ENCODE peak calls at places on chromosomes 16 and 17, in four cellular contexts. One of them, this sample, is unnamed.

GRCh38 chr17:19003966-19004600 is 481 bp downstream of the FAM83G start:
- DNase-seq in cardiac fibroblast: peak; percentile 40
- DNase-seq in lower lobe of right lung: no peak
- DNase-seq in sigmoid colon: no peak
- DNase-seq in this sample: peak; percentile 19

GRCh38 chr17:82935944-82936767 is 96.3 kb upstream of the ZNF750 start:
- DNase-seq in cardiac fibroblast: no peak
- DNase-seq in lower lobe of right lung: peak; percentile 14
- DNase-seq in sigmoid colon: peak; percentile 58
- DNase-seq in this sample: no peak

GRCh38 chr16:21026846-21027245 is 123.8 kb downstream of the DNAH3 start:
- DNase-seq in cardiac fibroblast: no peak
- DNase-seq in sigmoid colon: no peak
- DNase-seq in lower lobe of right lung: no peak
- DNase-seq in this sample: no peak

GRCh38 chr17:47811709-47812108 is 9.9 kb downstream of the OSBPL7 start:
- DNase-seq in sigmoid colon: peak; percentile 48
- DNase-seq in lower lobe of right lung: no peak
- DNase-seq in cardiac fibroblast: no peak
- DNase-seq in this sample: no peak

GRCh38 chr16:12168054-12169018 is 191.8 kb downstream of the SNX29 start:
- DNase-seq in lower lobe of right lung: no peak
- DNase-seq in cardiac fibroblast: no peak
- DNase-seq in sigmoid colon: no peak
- DNase-seq in this sample: no peak

GRCh38 chr17:82272495-82273326 is 789 bp downstream of the CSNK1D start:
- DNase-seq in cardiac fibroblast: no peak
- DNase-seq in lower lobe of right lung: peak; percentile 73
- DNase-seq in sigmoid colon: no peak
- DNase-seq in this sample: no peak

GRCh38 chr16:26645629-26646028 is 421.1 kb upstream of the C16orf82 start:
- DNase-seq in sigmoid colon: no peak
- DNase-seq in lower lobe of right lung: no peak
- DNase-seq in cardiac fibroblast: no peak
- DNase-seq in this sample: no peak

GRCh38 chr16:1791943-1792812 is 1.3 kb downstream of the IGFALS start:
- DNase-seq in cardiac fibroblast: no peak
- DNase-seq in lower lobe of right lung: peak; percentile 43
- DNase-seq in sigmoid colon: peak; percentile 61
- DNase-seq in this sample: no peak

GRCh38 chr17:8359769-8360168 is 16.7 kb downstream of the KRABD2 start:
- DNase-seq in cardiac fibroblast: peak; percentile 96
- DNase-seq in sigmoid colon: no peak
- DNase-seq in lower lobe of right lung: no peak
- DNase-seq in this sample: peak; percentile 81

GRCh38 chr16:10736926-10737625 is 6.6 kb upstream of the NUBP1 start:
- DNase-seq in sigmoid colon: no peak
- DNase-seq in lower lobe of right lung: no peak
- DNase-seq in cardiac fibroblast: peak; percentile 79
- DNase-seq in this sample: peak; percentile 82

GRCh38 chr16:51408357-51408756 is 257.3 kb upstream of the SALL1 start:
- DNase-seq in sigmoid colon: no peak
- DNase-seq in cardiac fibroblast: peak; percentile 83
- DNase-seq in lower lobe of right lung: no peak
- DNase-seq in this sample: peak; percentile 54

GRCh38 chr16:1654505-1655268 is 23.4 kb upstream of the JPT2 start:
- DNase-seq in cardiac fibroblast: no peak
- DNase-seq in sigmoid colon: no peak
- DNase-seq in lower lobe of right lung: no peak
- DNase-seq in this sample: no peak

GRCh38 chr17:57366558-57367351 is 110.4 kb downstream of the MSI2 start:
- DNase-seq in lower lobe of right lung: no peak
- DNase-seq in cardiac fibroblast: no peak
- DNase-seq in sigmoid colon: no peak
- DNase-seq in this sample: no peak

GRCh38 chr16:70331588-70332358 is 14.9 kb upstream of the DDX19A start:
- DNase-seq in cardiac fibroblast: peak; percentile 35
- DNase-seq in lower lobe of right lung: no peak
- DNase-seq in sigmoid colon: no peak
- DNase-seq in this sample: peak; percentile 15

GRCh38 chr17:46007461-46007965 is 8.5 kb downstream of the STH start:
- DNase-seq in cardiac fibroblast: no peak
- DNase-seq in lower lobe of right lung: no peak
- DNase-seq in sigmoid colon: no peak
- DNase-seq in this sample: no peak

GRCh38 chr17:34173221-34173620 is 81.9 kb upstream of the CCL2 start:
- DNase-seq in cardiac fibroblast: peak; percentile 35
- DNase-seq in sigmoid colon: no peak
- DNase-seq in lower lobe of right lung: no peak
- DNase-seq in this sample: peak; percentile 13

GRCh38 chr16:86294535-86294934 is 215.8 kb upstream of the FOXF1 start:
- DNase-seq in sigmoid colon: peak; percentile 84
- DNase-seq in lower lobe of right lung: no peak
- DNase-seq in cardiac fibroblast: no peak
- DNase-seq in this sample: peak; percentile 26

GRCh38 chr16:55444754-55445485 is 34.1 kb upstream of the MMP2 start:
- DNase-seq in sigmoid colon: peak; percentile 74
- DNase-seq in cardiac fibroblast: no peak
- DNase-seq in lower lobe of right lung: peak; percentile 78
- DNase-seq in this sample: no peak

GRCh38 chr16:67100569-67101300 is 9.0 kb upstream of the PHAF1 start:
- DNase-seq in cardiac fibroblast: peak; percentile 51
- DNase-seq in lower lobe of right lung: no peak
- DNase-seq in sigmoid colon: no peak
- DNase-seq in this sample: peak; percentile 63

GRCh38 chr17:28524476-28525415 is 18.6 kb downstream of the FOXN1 start:
- DNase-seq in cardiac fibroblast: peak; percentile 78
- DNase-seq in sigmoid colon: no peak
- DNase-seq in lower lobe of right lung: peak; percentile 84
- DNase-seq in this sample: peak; percentile 75

GRCh38 chr16:24917236-24917635 is 71.5 kb downstream of the SLC5A11 start:
- DNase-seq in cardiac fibroblast: no peak
- DNase-seq in lower lobe of right lung: no peak
- DNase-seq in sigmoid colon: no peak
- DNase-seq in this sample: no peak

GRCh38 chr17:43018008-43018853 is 4.0 kb downstream of the VAT1 start:
- DNase-seq in cardiac fibroblast: no peak
- DNase-seq in sigmoid colon: no peak
- DNase-seq in lower lobe of right lung: no peak
- DNase-seq in this sample: no peak

GRCh38 chr16:67396159-67396774 is 3.0 kb upstream of the TPPP3 start:
- DNase-seq in sigmoid colon: peak; percentile 89
- DNase-seq in cardiac fibroblast: peak; percentile 76
- DNase-seq in lower lobe of right lung: peak; percentile 84
- DNase-seq in this sample: peak; percentile 50

GRCh38 chr16:72609933-72610332 is 438.0 kb upstream of the PMFBP1 start:
- DNase-seq in sigmoid colon: no peak
- DNase-seq in cardiac fibroblast: no peak
- DNase-seq in lower lobe of right lung: no peak
- DNase-seq in this sample: no peak

GRCh38 chr16:11050954-11051353 is 106.6 kb downstream of the CLEC16A start:
- DNase-seq in sigmoid colon: peak; percentile 39
- DNase-seq in cardiac fibroblast: no peak
- DNase-seq in lower lobe of right lung: no peak
- DNase-seq in this sample: no peak

GRCh38 chr17:57142925-57143324 is 57.9 kb downstream of the AKAP1 start:
- DNase-seq in lower lobe of right lung: no peak
- DNase-seq in cardiac fibroblast: peak; percentile 57
- DNase-seq in sigmoid colon: no peak
- DNase-seq in this sample: no peak

GRCh38 chr16:50644730-50645129 is 36.4 kb downstream of the SNX20 start:
- DNase-seq in lower lobe of right lung: no peak
- DNase-seq in sigmoid colon: no peak
- DNase-seq in cardiac fibroblast: peak; percentile 16
- DNase-seq in this sample: peak; percentile 55

GRCh38 chr17:75096082-75096625 is 8.4 kb downstream of the SLC16A5 start:
- DNase-seq in cardiac fibroblast: peak; percentile 84
- DNase-seq in lower lobe of right lung: peak; percentile 92
- DNase-seq in sigmoid colon: no peak
- DNase-seq in this sample: peak; percentile 59

GRCh38 chr17:38815576-38816193 is 9.4 kb downstream of the CWC25 start:
- DNase-seq in sigmoid colon: no peak
- DNase-seq in lower lobe of right lung: no peak
- DNase-seq in cardiac fibroblast: peak; percentile 85
- DNase-seq in this sample: peak; percentile 44

GRCh38 chr17:1275205-1275961 is 4.1 kb upstream of the TRARG1 start:
- DNase-seq in cardiac fibroblast: no peak
- DNase-seq in sigmoid colon: no peak
- DNase-seq in lower lobe of right lung: no peak
- DNase-seq in this sample: no peak
- H3K4me3 ChIP-seq in cardiac fibroblast: no peak overlapping the region
- H3K4me3 ChIP-seq in sigmoid colon: no peak overlapping the region
- H3K4me3 ChIP-seq in lower lobe of right lung: no peak overlapping the region
- H3K4me3 ChIP-seq in this sample: no peak overlapping the region

GRCh38 chr16:23182675-23183485 is at the start of gene SCNN1G:
- DNase-seq in lower lobe of right lung: peak; percentile 74
- DNase-seq in cardiac fibroblast: no peak
- DNase-seq in sigmoid colon: no peak
- DNase-seq in this sample: no peak
- TF ChIP-seq CTCF in lower lobe of right lung: peak; percentile 63
- TF ChIP-seq CTCF in cardiac fibroblast: no peak
- TF ChIP-seq CTCF in sigmoid colon: no peak
- TF ChIP-seq CTCF in this sample: no peak

DNA sequence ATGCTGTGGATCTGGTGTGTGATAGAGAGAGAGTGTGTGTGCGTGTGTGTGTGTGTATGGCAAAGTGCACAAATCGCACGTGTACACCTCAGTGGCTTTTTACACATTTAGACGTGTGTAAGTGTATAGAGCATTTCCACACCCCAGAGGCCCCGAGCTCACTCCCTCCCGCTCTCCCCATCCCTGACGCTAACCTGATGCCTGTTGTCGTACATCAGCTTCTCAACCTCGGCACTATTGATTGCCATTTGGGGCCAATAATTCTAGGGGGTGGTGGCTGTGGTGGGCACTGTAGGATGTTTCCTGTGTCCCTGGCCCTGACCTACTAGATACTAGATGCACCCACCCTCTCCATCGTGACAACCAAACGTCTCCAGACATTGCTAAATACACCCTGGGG is 30.4 kb upstream of the CRISPLD2 start:
- DNase-seq in sigmoid colon: peak; percentile 57
- DNase-seq in lower lobe of right lung: no peak
- DNase-seq in cardiac fibroblast: no peak
- DNase-seq in this sample: no peak
- H3K4me3 ChIP-seq in sigmoid colon: no peak overlapping the region
- H3K4me3 ChIP-seq in lower lobe of right lung: no peak overlapping the region
- H3K4me3 ChIP-seq in cardiac fibroblast: no peak overlapping the region
- H3K4me3 ChIP-seq in this sample: no peak overlapping the region

GRCh38 chr17:2337811-2338657 is 733 bp downstream of the SGSM2 start:
- DNase-seq in cardiac fibroblast: peak; percentile 34
- DNase-seq in lower lobe of right lung: peak; percentile 82
- DNase-seq in sigmoid colon: peak; percentile 83
- DNase-seq in this sample: peak; percentile 31

GRCh38 chr17:2335726-2336214 is 487 bp downstream of the TSR1 start:
- DNase-seq in sigmoid colon: peak; percentile 56
- DNase-seq in cardiac fibroblast: no peak
- DNase-seq in lower lobe of right lung: no peak
- DNase-seq in this sample: no peak

GRCh38 chr17:2337152-2337810 is at the start of gene SGSM2:
- DNase-seq in lower lobe of right lung: peak; percentile 79
- DNase-seq in sigmoid colon: peak; percentile 85
- DNase-seq in cardiac fibroblast: peak; percentile 31
- DNase-seq in this sample: peak; percentile 16

GRCh38 chr17:2331303-2331702 is 5.0 kb downstream of the TSR1 start:
- DNase-seq in sigmoid colon: no peak
- DNase-seq in lower lobe of right lung: no peak
- DNase-seq in cardiac fibroblast: no peak
- DNase-seq in this sample: no peak

DNA sequence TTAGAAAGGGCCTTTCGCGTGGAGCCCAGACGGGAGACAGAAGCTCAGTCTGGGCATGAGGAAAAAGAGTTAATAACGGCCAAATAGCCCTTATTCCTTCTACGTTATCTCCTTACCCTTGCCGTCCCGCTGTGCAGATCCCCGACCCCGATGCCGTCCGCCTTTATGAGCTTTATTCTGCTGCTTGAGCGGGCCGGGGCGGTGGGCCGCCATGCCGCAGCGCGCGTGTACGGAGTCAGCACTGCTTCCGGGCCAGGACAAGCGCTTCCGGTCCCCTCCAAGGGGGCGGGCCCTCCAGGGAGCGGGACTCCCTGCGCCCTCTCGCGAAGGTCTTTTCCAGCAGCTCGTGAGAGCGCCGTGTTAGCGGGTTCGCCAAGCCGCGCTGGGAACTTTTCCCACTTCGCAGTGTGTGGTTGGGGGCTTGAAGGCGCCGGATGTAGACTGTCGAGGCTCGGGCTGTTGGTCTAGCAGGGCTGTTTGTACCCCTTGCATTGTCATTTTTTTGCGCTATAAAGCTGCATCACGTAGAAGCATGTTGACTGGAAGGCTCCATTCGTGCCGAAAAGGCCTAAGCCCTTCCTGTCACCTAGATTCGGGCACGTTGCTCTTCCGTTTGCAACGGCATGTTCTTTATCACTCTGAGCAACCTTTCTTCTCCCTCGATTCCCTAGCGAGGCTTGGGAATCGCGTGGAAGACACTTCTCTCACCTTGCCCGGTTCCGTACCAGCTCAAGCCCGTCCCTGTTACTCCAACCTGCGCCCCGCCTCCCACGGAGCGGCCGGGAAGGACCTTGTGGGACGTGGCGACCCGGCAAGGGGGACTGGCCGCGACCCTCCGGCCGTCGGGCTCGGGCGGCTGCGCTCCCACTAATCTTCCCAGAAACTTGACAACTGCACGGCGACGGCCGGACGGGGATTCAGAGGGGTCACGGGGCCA is at the start of gene TSR1:
- DNase-seq in lower lobe of right lung: peak; percentile 93
- DNase-seq in cardiac fibroblast: peak; percentile 89
- DNase-seq in sigmoid colon: peak; percentile 95
- DNase-seq in this sample: peak; percentile 87
- TF ChIP-seq CTCF in lower lobe of right lung: peak; percentile 39
- TF ChIP-seq CTCF in cardiac fibroblast: no peak
- TF ChIP-seq CTCF in sigmoid colon: no peak
- TF ChIP-seq CTCF in this sample: peak; percentile 14

DNA sequence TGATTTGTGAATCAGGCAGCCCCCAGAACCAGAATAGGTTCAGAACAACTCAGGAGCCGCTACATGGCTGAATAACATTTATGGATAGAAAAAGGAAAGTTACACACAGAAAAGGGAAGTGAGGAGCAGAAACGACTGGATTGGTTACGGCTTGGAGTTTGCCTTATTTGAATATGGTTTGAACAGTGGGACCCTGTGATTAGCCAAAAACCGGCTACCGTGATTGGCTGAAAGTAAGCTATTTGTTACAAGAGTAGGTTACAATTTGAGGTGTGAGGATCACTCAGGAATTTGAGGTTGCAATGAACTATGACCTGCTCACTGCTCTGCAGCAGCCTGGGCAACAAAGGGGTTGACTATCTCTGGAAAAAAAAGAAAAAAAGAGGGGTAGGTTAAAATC is 1139.7 kb downstream of the CDH11 start:
- DNase-seq in sigmoid colon: no peak
- DNase-seq in cardiac fibroblast: no peak
- DNase-seq in lower lobe of right lung: no peak
- DNase-seq in this sample: no peak
- H3K4me3 ChIP-seq in sigmoid colon: no peak overlapping the region
- H3K4me3 ChIP-seq in cardiac fibroblast: no peak overlapping the region
- H3K4me3 ChIP-seq in lower lobe of right lung: no peak overlapping the region
- H3K4me3 ChIP-seq in this sample: no peak overlapping the region